ENCODE peak calls at places on chromosomes 13 and 19, in six cellular contexts. G, O, M, J, Y and H are unnamed samples.

GRCh38 chr19:17420267-17420924 is 549 bp downstream of the MVB12A start:
- DNase-seq in J (peak; percentile 88), O (no peak), Y (peak; percentile 85), G (peak; percentile 35), M (no peak), H (no peak)

GRCh38 chr19:41886761-41887710 is 4.1 kb downstream of the ARHGEF1 start:
- DNase-seq in J (peak; percentile 91), O (no peak), M (peak; percentile 13), G (no peak), Y (no peak), H (no peak)

GRCh38 chr13:53200498-53201453 is 172.2 kb downstream of the OLFM4 start:
- DNase-seq in M (no peak), Y (peak; percentile 44), G (no peak), O (peak; percentile 84), J (peak; percentile 71), H (no peak)

GRCh38 chr19:55069137-55069858 is 6.3 kb upstream of the RDH13 start:
- DNase-seq in Y (peak; percentile 66), M (no peak), J (no peak), G (peak; percentile 57), O (no peak), H (no peak)

GRCh38 chr13:80001510-80001842 is 339.4 kb downstream of the SPRY2 start:
- DNase-seq in O (no peak), G (no peak), M (no peak), Y (no peak), J (no peak), H (no peak)

GRCh38 chr19:30361107-30361447 is 11.1 kb upstream of the ZNF536 start:
- DNase-seq in O (no peak), G (no peak), M (no peak), J (no peak), Y (no peak), H (no peak)

GRCh38 chr19:55519461-55520311 is 17.2 kb downstream of the SBK2 start:
- DNase-seq in J (no peak), O (no peak), G (no peak), M (no peak), Y (no peak), H (peak; percentile 73)

GRCh38 chr13:101845501-101846012 is 393.1 kb downstream of the ITGBL1 start:
- DNase-seq in Y (no peak), J (no peak), G (no peak), O (no peak), M (no peak), H (no peak)

GRCh38 chr13:43441916-43442315 is 344.9 kb downstream of the ENOX1 start:
- DNase-seq in G (no peak), M (no peak), J (no peak), Y (no peak), O (no peak), H (no peak)

GRCh38 chr19:21202865-21203494 is 61.1 kb downstream of the ZNF431 start:
- DNase-seq in Y (peak; percentile 49), O (peak; percentile 50), J (no peak), M (no peak), G (peak; percentile 63), H (no peak)

GRCh38 chr13:23618341-23618740 is 48.1 kb downstream of the TNFRSF19 start:
- DNase-seq in O (no peak), Y (no peak), M (no peak), G (no peak), J (no peak), H (peak; percentile 70)

GRCh38 chr13:26563713-26564112 is 6.2 kb downstream of the WASF3 start:
- DNase-seq in Y (no peak), J (no peak), O (no peak), G (no peak), M (no peak), H (no peak)

GRCh38 chr19:49133621-49134454 is 14.5 kb downstream of the PPFIA3 start:
- DNase-seq in O (no peak), M (no peak), Y (peak; percentile 78), G (peak; percentile 70), J (no peak), H (peak; percentile 30)

GRCh38 chr13:31538067-31539042 is 201.0 kb upstream of the RXFP2 start:
- DNase-seq in J (no peak), O (no peak), G (peak; percentile 10), Y (peak; percentile 34), M (no peak), H (no peak)

GRCh38 chr19:18895828-18896341 is at the start of gene CERS1:
- DNase-seq in O (peak; percentile 54), J (no peak), M (peak; percentile 59), G (peak; percentile 91), Y (peak; percentile 95), H (no peak)

GRCh38 chr19:35932291-35932936 is 3.8 kb upstream of the LRFN3 start:
- DNase-seq in M (no peak), Y (no peak), G (no peak), O (no peak), J (no peak), H (no peak)

GRCh38 chr13:106210327-106210726 is 325.1 kb downstream of the EFNB2 start:
- DNase-seq in M (no peak), O (no peak), J (no peak), G (no peak), Y (no peak), H (no peak)

GRCh38 chr19:47444388-47444821 is 25.1 kb upstream of the MEIS3 start:
- DNase-seq in O (peak; percentile 64), J (no peak), M (no peak), Y (no peak), G (peak; percentile 71), H (no peak)

GRCh38 chr13:18954254-18954653 is 227.4 kb downstream of the TUBA3C start:
- DNase-seq in M (no peak), J (no peak), G (no peak), Y (no peak), O (no peak), H (no peak)

GRCh38 chr13:30859326-30859725 is 46.7 kb upstream of the MEDAG start:
- DNase-seq in G (no peak), M (no peak), J (no peak), Y (no peak), O (no peak), H (no peak)

GRCh38 chr19:14197882-14198281 is 8.1 kb downstream of the ADGRL1 start:
- DNase-seq in M (no peak), Y (no peak), O (no peak), G (no peak), J (no peak), H (no peak)

GRCh38 chr19:29771708-29772415 is 39.9 kb upstream of the CCNE1 start:
- DNase-seq in G (peak; percentile 78), J (no peak), Y (peak; percentile 86), M (peak; percentile 45), O (peak; percentile 38), H (no peak)

GRCh38 chr19:33161201-33161600 is 29.3 kb downstream of the WDR88 start:
- DNase-seq in G (no peak), M (no peak), Y (no peak), O (no peak), J (peak; percentile 19), H (no peak)

GRCh38 chr13:50466554-50466953 is 376.9 kb downstream of the DLEU7 start:
- DNase-seq in J (no peak), G (no peak), O (no peak), M (no peak), Y (no peak), H (no peak)

GRCh38 chr13:89687066-89687465 is 1660.4 kb upstream of the MIR17HG start:
- DNase-seq in J (no peak), O (no peak), G (no peak), Y (no peak), M (no peak), H (no peak)

GRCh38 chr19:6241680-6242079 is 38.1 kb downstream of the MLLT1 start:
- DNase-seq in Y (peak; percentile 79), O (no peak), M (peak; percentile 94), G (no peak), J (peak; percentile 73), H (no peak)

GRCh38 chr13:46551410-46552301 is 1.3 kb upstream of the LRCH1 start:
- DNase-seq in O (peak; percentile 62), G (peak; percentile 50), M (peak; percentile 49), Y (peak; percentile 65), J (peak; percentile 91), H (no peak)

GRCh38 chr13:54980651-54981050 is 1952.0 kb downstream of the OLFM4 start:
- DNase-seq in Y (no peak), J (no peak), M (no peak), G (no peak), O (no peak), H (no peak)

GRCh38 chr13:113860579-113861432 is 3.1 kb downstream of the GAS6 start:
- DNase-seq in O (no peak), G (peak; percentile 73), M (no peak), Y (no peak), J (no peak), H (no peak)
- H3K4me3 ChIP-seq in O (no peak overlapping the region), G (no peak overlapping the region), M (no peak overlapping the region), Y (no peak overlapping the region), J (no peak overlapping the region), H (peak overlapping the region; percentile 86)

DNA sequence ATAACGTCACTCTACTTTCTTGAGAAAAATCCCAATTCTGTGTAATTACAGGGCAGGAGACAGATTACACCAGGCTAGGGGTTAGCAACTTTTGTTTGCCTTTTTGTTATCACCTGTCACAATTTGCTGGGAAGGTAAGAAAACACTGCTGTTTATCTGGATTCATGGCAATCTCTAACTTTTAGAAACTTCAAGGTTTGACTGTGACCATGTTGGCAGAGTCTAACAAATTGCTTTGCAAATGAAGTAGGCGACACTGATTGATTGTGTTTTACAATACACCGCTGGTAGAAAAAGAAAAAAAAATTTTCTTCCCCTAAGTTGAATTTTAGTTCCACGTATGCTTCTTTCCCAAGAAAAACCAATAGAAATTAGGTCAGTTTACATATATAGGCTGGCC is 10.4 kb upstream of the PDX1 start:
- DNase-seq in Y (no peak), G (no peak), J (no peak), M (no peak), O (no peak), H (no peak)
- H3K27me3 ChIP-seq in Y (peaks cover 42% of the 10 kb centered on the region), G (peaks cover 6% of the 10 kb centered on the region), J (no peaks in the 10 kb centered on the region), M (peaks cover 33% of the 10 kb centered on the region), O (no peaks in the 10 kb centered on the region), H (peaks cover 9% of the 10 kb centered on the region)

DNA sequence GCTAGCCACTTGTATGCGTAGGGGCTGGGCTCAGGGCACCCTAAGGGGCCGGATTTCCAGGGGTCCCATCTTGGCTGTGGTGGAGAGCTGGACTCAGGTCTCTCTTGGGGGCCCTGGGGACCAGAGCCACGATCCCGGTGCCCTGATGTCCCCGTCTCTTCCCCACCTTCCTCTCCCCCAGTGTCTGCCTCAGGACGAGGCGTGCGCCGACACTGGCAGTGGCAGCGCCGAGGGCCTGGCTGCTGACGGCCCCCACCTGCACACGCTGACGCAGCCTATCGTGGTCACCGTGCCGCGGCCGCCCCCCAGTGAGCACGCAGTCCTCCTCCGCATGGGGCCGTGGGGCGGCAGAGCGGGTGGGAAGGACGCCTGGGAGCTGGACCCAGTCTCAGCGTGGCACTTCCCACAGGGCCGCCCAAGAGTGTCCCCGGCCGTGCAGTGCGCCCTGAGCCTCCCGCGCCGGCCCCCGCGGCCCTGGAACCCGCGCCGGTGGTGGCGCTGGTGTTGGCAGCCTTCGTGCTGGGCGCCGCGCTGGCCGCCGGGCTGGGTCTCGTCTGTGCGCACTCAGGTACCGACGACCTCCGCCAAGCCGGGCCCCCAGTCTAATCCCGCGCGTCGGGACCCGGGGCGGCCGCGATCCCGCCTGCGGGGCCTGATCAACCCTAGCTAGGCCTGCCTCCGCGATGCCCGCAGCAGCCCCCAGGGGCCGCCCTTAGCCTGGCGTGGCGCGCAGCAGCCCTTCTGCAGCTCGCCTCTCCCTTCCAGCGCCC is 2.7 kb upstream of the SNAPC2 start:
- DNase-seq in G (no peak), J (peak; percentile 90), M (peak; percentile 67), Y (peak; percentile 83), O (no peak), H (no peak)
- H3K4me3 ChIP-seq in G (no peak overlapping the region), J (peak overlapping the region; percentile 25), M (peak overlapping the region; percentile 76), Y (peak overlapping the region; percentile 24), O (peak overlapping the region; percentile 46), H (peak overlapping the region; percentile 49)

GRCh38 chr13:60242231-60242630 is 78.5 kb upstream of the DIAPH3 start:
- DNase-seq in J (no peak), M (no peak), O (no peak), G (no peak), Y (no peak), H (no peak)

GRCh38 chr13:60244381-60244780 is 80.7 kb upstream of the DIAPH3 start:
- DNase-seq in O (no peak), M (no peak), Y (no peak), G (no peak), J (no peak), H (no peak)
- H3K27me3 ChIP-seq in O (no peaks in the 10 kb centered on the region), M (no peaks in the 10 kb centered on the region), Y (no peaks in the 10 kb centered on the region), G (no peaks in the 10 kb centered on the region), J (no peaks in the 10 kb centered on the region), H (no peaks in the 10 kb centered on the region)